ENCODE peak calls at places on chromosomes 6 and 20, in six cellular contexts. C is transverse colon; E is HCT116; S is effector memory CD4-positive, alpha-beta T cell; V is CD4-positive, CD25-positive, alpha-beta regulatory T cell; D is psoas muscle. N is an unnamed sample. For H3K4me1, the result is how much of the 10 kb centered on the place peaks cover.

GRCh38 chr20:31747640-31748039 is 8.6 kb downstream of the TPX2 start:
- DNase-seq in C (no peak), V (no peak), S (no peak), D (no peak), E (no peak), N (no peak)

GRCh38 chr6:168133707-168134398 is 54.8 kb upstream of the FRMD1 start:
- DNase-seq in C (no peak), S (no peak), D (no peak), V (no peak), E (no peak), N (no peak)

GRCh38 chr6:105879902-105880547 is 206.1 kb upstream of the PRDM1 start:
- DNase-seq in S (no peak), E (no peak), D (no peak), V (no peak), C (peak), N (peak)

GRCh38 chr6:35209081-35209480 is 4.7 kb upstream of the SCUBE3 start:
- DNase-seq in C (no peak), D (no peak), S (no peak), V (no peak), E (no peak), N (no peak)

GRCh38 chr6:73732845-73733675 is 37.1 kb downstream of the CD109 start:
- DNase-seq in E (peak), D (peak), V (peak), C (peak), S (peak), N (peak)

GRCh38 chr6:125597411-125598253 is 151.8 kb upstream of the HEY2 start:
- DNase-seq in C (peak), S (no peak), V (no peak), D (peak), E (no peak), N (no peak)

GRCh38 chr20:3632311-3633004 is 30.7 kb downstream of the GFRA4 start:
- DNase-seq in S (no peak), C (no peak), D (no peak), V (no peak), E (no peak), N (no peak)

GRCh38 chr20:35263609-35264223 is 14.2 kb downstream of the MMP24OS start:
- DNase-seq in C (no peak), D (no peak), V (no peak), E (no peak), S (no peak), N (no peak)

GRCh38 chr20:21308340-21308739 is 5.2 kb downstream of the XRN2 start:
- DNase-seq in D (no peak), C (no peak), S (no peak), E (no peak), V (no peak), N (no peak)

GRCh38 chr20:12902992-12903391 is 105.8 kb upstream of the SPTLC3 start:
- DNase-seq in D (no peak), E (no peak), S (no peak), C (no peak), V (no peak), N (no peak)

GRCh38 chr6:27518881-27519795 is 46.2 kb upstream of the ZNF184 start:
- DNase-seq in C (peak), V (peak), D (peak), E (peak), S (peak), N (peak)

GRCh38 chr20:8481636-8482035 is 349.6 kb downstream of the PLCB1 start:
- DNase-seq in S (no peak), V (no peak), C (no peak), D (no peak), E (no peak), N (no peak)

GRCh38 chr6:36737043-36737785 is 39.6 kb downstream of the RAB44 start:
- DNase-seq in D (no peak), C (no peak), E (no peak), S (no peak), V (no peak), N (no peak)
- H3K4me1 ChIP-seq in D (under half), C (under half), E (under half), S (under half), V (under half), N (under half)

DNA sequence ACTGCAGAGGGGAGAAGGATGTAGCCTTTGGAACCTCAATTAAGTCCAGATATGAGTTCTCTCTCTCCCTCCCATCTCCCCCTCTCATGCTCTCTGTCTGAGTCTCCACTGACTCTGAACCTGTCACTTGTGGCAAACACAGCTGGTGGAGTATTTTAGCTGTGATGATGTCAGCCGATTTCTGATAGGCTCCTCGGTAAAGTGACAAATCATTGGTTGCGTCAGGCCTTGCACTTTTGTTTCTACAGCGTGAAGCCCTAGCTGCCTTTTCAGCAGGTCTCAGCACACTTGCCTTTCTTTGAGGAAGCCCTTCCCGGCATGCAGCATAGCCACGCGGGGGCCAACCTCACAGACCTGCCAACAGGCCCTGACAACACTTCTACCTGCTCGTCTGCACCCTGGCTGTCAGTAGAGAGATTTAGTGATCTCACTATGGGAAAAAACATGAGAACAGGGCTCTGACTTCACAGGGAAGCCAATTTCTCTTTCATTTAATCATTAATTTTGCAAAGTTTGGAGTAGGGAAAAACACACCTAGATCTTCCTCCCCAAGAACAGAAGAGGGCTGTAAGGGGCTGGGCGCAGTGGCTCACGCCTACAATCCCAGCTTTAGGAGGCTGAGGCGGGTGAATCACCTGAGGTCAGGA is 84.4 kb downstream of the GMPR start:
- DNase-seq in E (no peak), V (peak), S (peak), C (peak), D (peak), N (peak)
- H3K4me1 ChIP-seq in E (under half), V (half or more), S (half or more), C (under half), D (half or more), N (under half)

GRCh38 chr6:32190054-32190945 is at the start of gene PBX2:
- DNase-seq in D (peak), C (peak), S (peak), V (peak), E (peak), N (peak)

GRCh38 chr6:32189082-32189741 is 790 bp downstream of the PBX2 start:
- DNase-seq in V (no peak), D (no peak), S (no peak), C (no peak), E (no peak), N (no peak)

GRCh38 chr6:32188381-32189081 is 1.5 kb downstream of the PBX2 start:
- DNase-seq in D (no peak), S (no peak), V (no peak), E (no peak), C (no peak), N (no peak)

GRCh38 chr6:32190946-32191677 is 1.1 kb upstream of the PBX2 start:
- DNase-seq in C (no peak), E (no peak), S (no peak), D (no peak), V (no peak), N (no peak)

DNA sequence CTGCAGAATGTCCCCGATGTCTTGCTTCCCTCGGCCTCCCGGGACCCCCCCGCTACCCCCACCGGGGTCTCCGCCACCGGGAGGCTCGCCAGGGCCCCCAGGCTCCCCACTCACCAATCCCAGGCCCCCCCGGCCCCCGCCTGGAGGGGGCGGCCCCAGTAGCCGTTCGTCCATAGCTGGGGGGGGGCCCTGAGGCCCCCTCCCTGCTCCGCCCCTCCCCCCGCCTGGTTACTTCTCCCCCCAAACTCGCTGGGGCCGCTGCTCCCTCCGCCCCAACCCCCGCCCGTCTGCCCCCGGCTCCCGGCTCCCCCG is 304 bp downstream of the PBX2 start:
- DNase-seq in E (no peak), V (no peak), C (no peak), S (no peak), D (peak), N (no peak)
- H3K4me1 ChIP-seq in E (under half), V (half or more), C (under half), S (under half), D (under half), N (under half)

GRCh38 chr20:56628015-56628872 is 862 bp upstream of the TFAP2C start:
- DNase-seq in S (no peak), V (no peak), C (no peak), D (no peak), E (no peak), N (no peak)

GRCh38 chr20:56627122-56628014 is 1.7 kb upstream of the TFAP2C start:
- DNase-seq in S (no peak), C (no peak), D (no peak), V (no peak), E (no peak), N (no peak)

GRCh38 chr20:56630086-56630493 is 984 bp downstream of the TFAP2C start:
- DNase-seq in E (peak), S (no peak), V (no peak), C (peak), D (no peak), N (no peak)

GRCh38 chr20:56629464-56630085 is 469 bp downstream of the TFAP2C start:
- DNase-seq in E (no peak), S (no peak), V (no peak), D (no peak), C (no peak), N (no peak)

GRCh38 chr20:56628873-56629463 is at the start of gene TFAP2C:
- DNase-seq in V (no peak), D (peak), E (peak), C (peak), S (no peak), N (no peak)
- H3K4me1 ChIP-seq in V (under half), D (under half), E (under half), C (under half), S (under half), N (under half)

GRCh38 chr6:3337521-3338350 is 79.0 kb downstream of the PSMG4 start:
- DNase-seq in V (no peak), S (no peak), E (no peak), D (no peak), C (no peak), N (no peak)

GRCh38 chr6:3335169-3335568 is 76.4 kb downstream of the PSMG4 start:
- DNase-seq in E (no peak), S (no peak), V (no peak), D (no peak), C (no peak), N (no peak)

GRCh38 chr6:3334579-3334978 is 75.8 kb downstream of the PSMG4 start:
- DNase-seq in E (no peak), V (no peak), D (no peak), C (peak), S (no peak), N (no peak)

GRCh38 chr6:3336859-3337515 is 78.2 kb downstream of the PSMG4 start:
- DNase-seq in S (no peak), E (no peak), C (no peak), V (no peak), D (no peak), N (no peak)

GRCh38 chr6:3336066-3336786 is 77.5 kb downstream of the PSMG4 start:
- DNase-seq in S (no peak), E (no peak), V (no peak), D (no peak), C (no peak), N (no peak)
- H3K4me1 ChIP-seq in S (under half), E (under half), V (under half), D (half or more), C (under half), N (under half)

DNA sequence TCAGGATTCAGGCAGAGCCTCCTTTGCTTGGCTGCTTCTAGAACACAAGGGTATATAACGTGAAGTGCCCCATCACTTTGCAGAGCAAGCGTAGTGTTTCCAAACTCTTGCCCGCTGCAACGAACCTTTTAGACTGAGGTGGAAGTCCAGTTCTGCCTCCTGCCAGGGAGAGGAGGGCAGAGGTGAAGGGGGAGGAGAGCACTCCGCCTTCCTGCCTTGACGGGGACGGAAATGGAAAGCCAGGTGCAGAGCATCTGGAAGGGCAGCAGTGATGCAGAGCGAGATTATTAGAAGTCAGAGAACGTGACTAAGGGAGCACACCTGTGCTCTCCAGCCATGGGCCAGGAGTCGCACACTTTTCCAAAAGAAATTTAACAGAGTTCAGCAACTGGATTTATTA is 63.4 kb downstream of the RREB1 start:
- DNase-seq in E (no peak), C (peak), V (no peak), D (no peak), S (no peak), N (no peak)
- H3K4me1 ChIP-seq in E (under half), C (under half), V (under half), D (half or more), S (under half), N (under half)

GRCh38 chr20:54774423-54774822 is 299.0 kb downstream of the DOK5 start:
- DNase-seq in C (no peak), E (no peak), S (no peak), V (no peak), D (no peak), N (no peak)
- H3K4me1 ChIP-seq in C (under half), E (under half), S (under half), V (under half), D (under half), N (under half)

GRCh38 chr20:59861389-59861788 is 72.0 kb downstream of the SYCP2 start:
- DNase-seq in E (no peak), S (no peak), V (no peak), D (no peak), C (no peak), N (no peak)
- H3K4me1 ChIP-seq in E (under half), S (under half), V (under half), D (under half), C (under half), N (under half)